ENCODE peak calls at places on chromosomes 1 and 21, in seven cellular contexts. R is uterus, D is body of pancreas, P is esophagus squamous epithelium, Y is testis, L is A549, Q is heart left ventricle. C is an unnamed sample. For H3K4me1, the result is how much of the 10 kb centered on the place peaks cover.

GRCh38 chr1:158146165-158146564 is 34.5 kb upstream of the CD1D start:
- DNase-seq in R (no peak), D (no peak), P (no peak), Y (no peak), L (peak), Q (no peak), C (peak)

GRCh38 chr1:117678246-117678977 is 72.6 kb downstream of the TENT5C start:
- DNase-seq in R (no peak), D (peak), P (no peak), Y (no peak), L (no peak), Q (peak), C (peak)

GRCh38 chr1:21935891-21936365 is 1.2 kb downstream of the HSPG2 start:
- DNase-seq in R (no peak), D (peak), P (no peak), Y (no peak), L (peak), Q (peak), C (peak)

GRCh38 chr1:87765686-87766085 is 437.0 kb downstream of the LMO4 start:
- DNase-seq in R (no peak), D (no peak), P (no peak), Y (no peak), L (peak), Q (no peak), C (no peak)

GRCh38 chr1:178665579-178665978 is 59.5 kb upstream of the RALGPS2 start:
- DNase-seq in R (no peak), D (no peak), P (no peak), Y (no peak), L (no peak), Q (no peak), C (no peak)

GRCh38 chr1:211280910-211281309 is 21.7 kb downstream of the RCOR3 start:
- DNase-seq in R (no peak), D (no peak), P (no peak), Y (no peak), L (no peak), Q (no peak), C (no peak)

GRCh38 chr1:15057834-15058233 is 95.7 kb upstream of the TMEM51 start:
- DNase-seq in R (no peak), D (no peak), P (no peak), Y (no peak), L (no peak), Q (no peak), C (no peak)

GRCh38 chr1:41589395-41589794 is 104.9 kb upstream of the EDN2 start:
- DNase-seq in R (no peak), D (no peak), P (no peak), Y (no peak), L (no peak), Q (no peak), C (no peak)

GRCh38 chr1:167774710-167775109 is 52.9 kb downstream of the MPZL1 start:
- DNase-seq in R (no peak), D (no peak), P (no peak), Y (no peak), L (no peak), Q (no peak), C (no peak)

GRCh38 chr1:245772325-245772724 is 617.5 kb downstream of the KIF26B start:
- DNase-seq in R (no peak), D (no peak), P (no peak), Y (no peak), L (no peak), Q (no peak), C (no peak)

GRCh38 chr1:177659259-177659658 is 310.6 kb downstream of the SEC16B start:
- DNase-seq in R (no peak), D (no peak), P (no peak), Y (no peak), L (no peak), Q (no peak), C (no peak)

GRCh38 chr1:35451125-35451528 is 106.1 kb downstream of the KIAA0319L start:
- DNase-seq in R (peak), D (peak), P (no peak), Y (peak), L (peak), Q (peak), C (peak)

GRCh38 chr1:1063945-1064831 is 9.9 kb downstream of the RNF223 start:
- DNase-seq in R (peak), D (peak), P (no peak), Y (peak), L (peak), Q (peak), C (peak)

GRCh38 chr1:242828828-242829227 is 304.3 kb upstream of the PLD5 start:
- DNase-seq in R (no peak), D (no peak), P (no peak), Y (no peak), L (no peak), Q (no peak), C (no peak)

GRCh38 chr1:156910309-156910782 is 10.1 kb upstream of the LRRC71 start:
- DNase-seq in R (no peak), D (no peak), P (no peak), Y (peak), L (peak), Q (no peak), C (peak)

GRCh38 chr1:46520063-46520911 is 30.7 kb downstream of the DMBX1 start:
- DNase-seq in R (no peak), D (no peak), P (no peak), Y (no peak), L (peak), Q (no peak), C (no peak)

GRCh38 chr1:178938959-178939317 is 68.1 kb upstream of the ANGPTL1 start:
- DNase-seq in R (peak), D (peak), P (no peak), Y (peak), L (no peak), Q (peak), C (peak)

GRCh38 chr1:10663668-10664035 is 132.8 kb downstream of the CASZ1 start:
- DNase-seq in R (peak), D (peak), P (no peak), Y (peak), L (no peak), Q (peak), C (peak)

GRCh38 chr21:33495743-33496142 is 4.2 kb upstream of the DNAJC28 start:
- DNase-seq in R (no peak), D (no peak), P (no peak), Y (no peak), L (no peak), Q (no peak), C (no peak)

GRCh38 chr1:84780000-84780716 is 89.9 kb upstream of the SSX2IP start:
- DNase-seq in R (no peak), D (no peak), P (no peak), Y (no peak), L (no peak), Q (no peak), C (peak)

GRCh38 chr1:100265562-100265930 is 470 bp upstream of the RTCA start:
- DNase-seq in R (no peak), D (peak), P (no peak), Y (no peak), L (peak), Q (no peak), C (peak)

GRCh38 chr21:36381841-36382589 is 3.2 kb upstream of the CHAF1B start:
- DNase-seq in R (no peak), D (no peak), P (no peak), Y (no peak), L (no peak), Q (no peak), C (no peak)

GRCh38 chr1:224375059-224375458 is 18.4 kb downstream of the CNIH4 start:
- DNase-seq in R (no peak), D (no peak), P (no peak), Y (no peak), L (no peak), Q (no peak), C (no peak)
- TF ChIP-seq POLR2A in R (no peak), D (no peak), P (no peak), Y (no peak), L (no peak), Q (no peak), C (no peak)

GRCh38 chr1:119956306-119956705 is 60.0 kb upstream of the ADAM30 start:
- DNase-seq in R (no peak), D (no peak), P (no peak), Y (no peak), L (no peak), Q (no peak), C (no peak)

GRCh38 chr1:119959268-119959667 is 63.0 kb upstream of the ADAM30 start:
- DNase-seq in R (no peak), D (no peak), P (no peak), Y (no peak), L (no peak), Q (no peak), C (no peak)

GRCh38 chr1:119960501-119960900 is 64.2 kb upstream of the ADAM30 start:
- DNase-seq in R (no peak), D (no peak), P (no peak), Y (no peak), L (no peak), Q (no peak), C (no peak)

GRCh38 chr1:119959836-119960235 is 63.5 kb upstream of the ADAM30 start:
- DNase-seq in R (no peak), D (no peak), P (no peak), Y (no peak), L (no peak), Q (no peak), C (no peak)

GRCh38 chr1:119958223-119958622 is 61.9 kb upstream of the ADAM30 start:
- DNase-seq in R (no peak), D (no peak), P (no peak), Y (no peak), L (no peak), Q (no peak), C (no peak)
- H3K4me1 ChIP-seq in R (under half), D (under half), P (under half), Y (under half), L (under half), Q (under half), C (under half)

GRCh38 chr1:98698625-98699024 is 37.1 kb downstream of the SNX7 start:
- DNase-seq in R (no peak), D (no peak), P (no peak), Y (no peak), L (no peak), Q (no peak), C (no peak)
- H3K4me3 ChIP-seq in R (no peak), D (no peak), P (no peak), Y (no peak), L (no peak), Q (no peak), C (no peak)

DNA sequence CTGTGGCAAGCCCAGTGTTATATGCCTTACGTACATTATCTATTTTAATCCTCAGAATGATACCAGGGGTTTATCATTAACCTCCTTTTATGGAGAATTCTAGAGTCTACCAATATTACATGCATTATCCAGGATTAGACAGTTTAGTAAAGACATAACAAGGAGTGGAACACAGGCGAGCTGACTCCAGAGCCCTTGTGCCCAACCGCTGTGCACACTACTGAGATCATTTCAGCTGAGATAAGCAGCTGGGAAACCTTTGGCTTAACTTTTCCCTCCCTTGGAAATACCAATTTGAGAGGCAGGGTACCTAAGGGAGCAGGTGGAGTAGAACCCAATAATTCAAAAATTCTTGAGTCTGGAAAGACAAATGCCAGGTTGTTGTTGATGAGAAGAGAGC is 59.8 kb upstream of the ATP1B1 start:
- DNase-seq in R (no peak), D (no peak), P (no peak), Y (no peak), L (no peak), Q (no peak), C (no peak)
- TF ChIP-seq POLR2A in R (no peak), D (no peak), P (no peak), Y (no peak), L (no peak), Q (no peak), C (no peak)

GRCh38 chr1:162142968-162143367 is 73.5 kb downstream of the NOS1AP start:
- DNase-seq in R (no peak), D (no peak), P (no peak), Y (no peak), L (no peak), Q (no peak), C (no peak)
- H3K4me1 ChIP-seq in R (under half), D (under half), P (under half), Y (under half), L (under half), Q (under half), C (under half)

GRCh38 chr1:224622831-224623230 is 6.7 kb downstream of the CNIH3 start:
- DNase-seq in R (no peak), D (no peak), P (no peak), Y (no peak), L (no peak), Q (no peak), C (no peak)

GRCh38 chr1:224623743-224624333 is 7.7 kb downstream of the CNIH3 start:
- DNase-seq in R (no peak), D (no peak), P (no peak), Y (no peak), L (no peak), Q (no peak), C (no peak)

GRCh38 chr1:224621813-224622682 is 5.9 kb downstream of the CNIH3 start:
- DNase-seq in R (no peak), D (no peak), P (no peak), Y (no peak), L (no peak), Q (no peak), C (no peak)

GRCh38 chr1:224624432-224624831 is 8.3 kb downstream of the CNIH3 start:
- DNase-seq in R (no peak), D (no peak), P (no peak), Y (no peak), L (no peak), Q (no peak), C (no peak)

DNA sequence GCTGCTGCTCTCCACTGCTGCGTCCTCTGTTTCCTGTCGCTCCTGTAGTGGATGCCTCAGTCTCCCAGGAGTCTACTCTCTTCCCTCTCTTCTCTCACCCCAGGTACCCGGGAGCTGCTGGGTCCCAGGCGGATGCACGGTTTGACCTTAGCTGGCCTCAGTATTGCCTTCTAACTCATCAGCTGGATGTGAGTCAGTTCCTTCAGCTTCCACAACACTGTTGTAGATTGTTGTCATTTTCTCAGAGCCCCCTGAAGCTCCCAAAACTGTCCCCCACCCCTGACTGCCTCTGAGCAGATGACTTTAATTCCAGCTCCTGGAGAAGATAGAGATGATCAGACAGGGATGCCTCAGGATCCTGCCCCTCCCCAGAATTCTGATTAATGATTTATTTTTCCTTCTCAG is 7.2 kb downstream of the CNIH3 start:
- DNase-seq in R (no peak), D (no peak), P (no peak), Y (no peak), L (no peak), Q (no peak), C (no peak)
- H3K4me3 ChIP-seq in R (no peak), D (no peak), P (no peak), Y (no peak), L (no peak), Q (no peak), C (no peak)

DNA sequence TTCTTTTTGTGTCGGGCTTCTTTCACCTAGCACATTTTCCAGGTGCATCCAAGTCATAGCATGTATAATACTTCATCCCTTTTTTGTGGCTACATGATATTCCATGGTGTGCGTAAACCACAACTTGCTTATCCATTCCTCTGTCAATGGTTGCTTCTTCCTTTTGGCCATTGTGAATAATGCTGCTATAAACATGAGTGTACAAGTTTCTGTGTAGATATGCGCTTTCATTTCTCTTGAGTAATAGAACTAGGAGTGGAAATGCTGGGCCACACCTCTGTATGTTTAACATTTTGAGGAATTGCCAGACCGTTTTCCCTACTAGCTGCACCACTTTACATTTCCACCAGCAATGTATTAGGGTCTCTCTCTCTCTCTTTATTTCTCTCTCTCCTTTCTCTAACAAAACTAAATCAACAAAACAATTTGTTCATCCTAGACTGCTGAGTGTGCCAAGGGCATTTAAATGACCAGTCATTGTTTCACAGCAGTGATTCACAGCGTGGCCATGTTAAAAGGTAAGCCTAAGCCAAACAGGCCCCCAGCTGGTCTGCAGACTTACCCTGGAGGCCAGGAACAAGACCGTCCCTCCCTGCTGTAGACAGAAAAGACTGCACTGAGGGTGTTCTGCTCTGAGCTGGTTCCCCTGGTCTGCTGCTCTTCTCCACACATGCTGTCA is 53.2 kb upstream of the LYST start:
- DNase-seq in R (no peak), D (no peak), P (no peak), Y (no peak), L (peak), Q (no peak), C (no peak)
- TF ChIP-seq POLR2A in R (no peak), D (no peak), P (no peak), Y (no peak), L (no peak), Q (no peak), C (no peak)

GRCh38 chr21:42834730-42835191 is 44.6 kb downstream of the WDR4 start:
- DNase-seq in R (no peak), D (no peak), P (no peak), Y (no peak), L (no peak), Q (no peak), C (peak)

GRCh38 chr21:42835611-42836401 is 43.5 kb downstream of the WDR4 start:
- DNase-seq in R (no peak), D (no peak), P (no peak), Y (no peak), L (no peak), Q (no peak), C (no peak)

GRCh38 chr21:42836402-42836666 is 43.0 kb downstream of the WDR4 start:
- DNase-seq in R (no peak), D (no peak), P (no peak), Y (no peak), L (no peak), Q (no peak), C (no peak)

GRCh38 chr21:42833859-42834729 is 45.2 kb downstream of the WDR4 start:
- DNase-seq in R (peak), D (no peak), P (no peak), Y (no peak), L (no peak), Q (no peak), C (peak)

GRCh38 chr21:42835211-42835610 is 44.1 kb downstream of the WDR4 start:
- DNase-seq in R (no peak), D (no peak), P (no peak), Y (no peak), L (no peak), Q (no peak), C (no peak)
- H3K4me1 ChIP-seq in R (under half), D (under half), P (under half), Y (under half), L (under half), Q (under half), C (under half)

DNA sequence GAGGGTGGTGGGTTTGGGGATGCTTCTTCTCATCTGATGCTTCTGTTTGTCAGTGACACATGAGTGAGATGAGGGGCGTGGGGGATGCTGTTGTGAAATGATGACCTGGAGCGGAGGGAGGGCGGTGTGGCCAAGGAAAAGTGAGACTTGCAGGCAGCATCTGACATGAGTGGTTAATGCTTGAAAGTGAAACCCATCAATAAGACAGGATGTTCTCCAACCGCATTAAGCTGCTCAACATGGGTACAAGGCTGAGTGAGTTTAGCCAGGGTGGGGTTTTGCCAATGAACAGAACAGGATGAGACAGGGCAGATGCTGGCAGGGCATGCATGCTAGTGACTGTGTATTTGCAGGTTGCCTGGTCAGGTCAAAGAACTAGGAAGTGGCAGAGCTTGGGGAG is 16.5 kb downstream of the SPATA21 start:
- DNase-seq in R (no peak), D (no peak), P (peak), Y (no peak), L (no peak), Q (no peak), C (no peak)
- H3K4me3 ChIP-seq in R (no peak), D (no peak), P (no peak), Y (no peak), L (no peak), Q (no peak), C (no peak)